ENCODE peak calls at places on chromosome X, in eight cellular contexts. One of them, this sample, is unnamed.

GRCh38 chrX:86133761-86134160 is 14.5 kb upstream of the DACH2 start:
- DNase-seq in EL: peak; percentile 2
- DNase-seq in A172: no peak
- DNase-seq in EH: peak; percentile 14
- DNase-seq in nucleus accumbens: no peak
- DNase-seq in uterus: no peak
- DNase-seq in A549: peak; percentile 17
- DNase-seq in activated B cell treated with CpG ODN at 0.5 μM for 24 hours: no peak
- DNase-seq in this sample: no peak

GRCh38 chrX:46840946-46841740 is 4.3 kb downstream of the RP2 start:
- DNase-seq in EH: peak; percentile 52
- DNase-seq in A549: no peak
- DNase-seq in uterus: no peak
- DNase-seq in activated B cell treated with CpG ODN at 0.5 μM for 24 hours: no peak
- DNase-seq in nucleus accumbens: peak; percentile 0
- DNase-seq in A172: no peak
- DNase-seq in EL: peak; percentile 30
- DNase-seq in this sample: no peak

GRCh38 chrX:68835468-68835867 is 6.6 kb downstream of the EFNB1 start:
- DNase-seq in nucleus accumbens: no peak
- DNase-seq in uterus: peak; percentile 3
- DNase-seq in A172: no peak
- DNase-seq in EH: no peak
- DNase-seq in A549: no peak
- DNase-seq in activated B cell treated with CpG ODN at 0.5 μM for 24 hours: no peak
- DNase-seq in EL: no peak
- DNase-seq in this sample: no peak

GRCh38 chrX:13938766-13939530 is 90.7 kb downstream of the GEMIN8 start:
- DNase-seq in A549: no peak
- DNase-seq in EL: no peak
- DNase-seq in EH: no peak
- DNase-seq in activated B cell treated with CpG ODN at 0.5 μM for 24 hours: no peak
- DNase-seq in uterus: no peak
- DNase-seq in A172: no peak
- DNase-seq in nucleus accumbens: no peak
- DNase-seq in this sample: no peak

GRCh38 chrX:41066969-41067368 is 18.3 kb upstream of the USP9X start:
- DNase-seq in activated B cell treated with CpG ODN at 0.5 μM for 24 hours: no peak
- DNase-seq in EH: no peak
- DNase-seq in A172: no peak
- DNase-seq in nucleus accumbens: no peak
- DNase-seq in A549: no peak
- DNase-seq in uterus: no peak
- DNase-seq in EL: no peak
- DNase-seq in this sample: no peak

GRCh38 chrX:151974336-151975227 is at the start of gene GABRE:
- DNase-seq in EH: peak; percentile 49
- DNase-seq in nucleus accumbens: no peak
- DNase-seq in uterus: peak; percentile 65
- DNase-seq in activated B cell treated with CpG ODN at 0.5 μM for 24 hours: no peak
- DNase-seq in EL: peak; percentile 50
- DNase-seq in A549: peak; percentile 52
- DNase-seq in A172: no peak
- DNase-seq in this sample: peak; percentile 77

GRCh38 chrX:73214366-73215094 is at the start of gene NAP1L2:
- DNase-seq in uterus: peak; percentile 45
- DNase-seq in nucleus accumbens: peak; percentile 24
- DNase-seq in EL: peak; percentile 0
- DNase-seq in A549: peak; percentile 55
- DNase-seq in EH: peak; percentile 1
- DNase-seq in activated B cell treated with CpG ODN at 0.5 μM for 24 hours: no peak
- DNase-seq in A172: peak; percentile 8
- DNase-seq in this sample: no peak

GRCh38 chrX:29187264-29187663 is 600.0 kb downstream of the IL1RAPL1 start:
- DNase-seq in A549: no peak
- DNase-seq in A172: no peak
- DNase-seq in EH: no peak
- DNase-seq in nucleus accumbens: no peak
- DNase-seq in EL: no peak
- DNase-seq in uterus: no peak
- DNase-seq in activated B cell treated with CpG ODN at 0.5 μM for 24 hours: no peak
- DNase-seq in this sample: no peak

GRCh38 chrX:76862509-76862908 is 435.0 kb downstream of the MAGEE1 start:
- DNase-seq in EL: no peak
- DNase-seq in EH: no peak
- DNase-seq in uterus: no peak
- DNase-seq in nucleus accumbens: no peak
- DNase-seq in A172: no peak
- DNase-seq in activated B cell treated with CpG ODN at 0.5 μM for 24 hours: no peak
- DNase-seq in A549: no peak
- DNase-seq in this sample: no peak

GRCh38 chrX:67544281-67544680 is 460 bp downstream of the AR start:
- DNase-seq in uterus: peak; percentile 30
- DNase-seq in EH: peak; percentile 42
- DNase-seq in nucleus accumbens: no peak
- DNase-seq in activated B cell treated with CpG ODN at 0.5 μM for 24 hours: no peak
- DNase-seq in EL: peak; percentile 25
- DNase-seq in A172: no peak
- DNase-seq in A549: peak; percentile 18
- DNase-seq in this sample: no peak

GRCh38 chrX:118049713-118050112 is 66.9 kb downstream of the KLHL13 start:
- DNase-seq in EH: no peak
- DNase-seq in EL: no peak
- DNase-seq in uterus: no peak
- DNase-seq in A549: no peak
- DNase-seq in nucleus accumbens: no peak
- DNase-seq in activated B cell treated with CpG ODN at 0.5 μM for 24 hours: no peak
- DNase-seq in A172: no peak
- DNase-seq in this sample: no peak

GRCh38 chrX:40755291-40756249 is 20.2 kb upstream of the MED14 start:
- DNase-seq in nucleus accumbens: no peak
- DNase-seq in A549: no peak
- DNase-seq in activated B cell treated with CpG ODN at 0.5 μM for 24 hours: no peak
- DNase-seq in EL: no peak
- DNase-seq in EH: peak; percentile 33
- DNase-seq in uterus: no peak
- DNase-seq in A172: no peak
- DNase-seq in this sample: peak; percentile 41

GRCh38 chrX:40891798-40892197 is 156.5 kb upstream of the MED14 start:
- DNase-seq in uterus: no peak
- DNase-seq in A549: no peak
- DNase-seq in activated B cell treated with CpG ODN at 0.5 μM for 24 hours: no peak
- DNase-seq in A172: no peak
- DNase-seq in EL: no peak
- DNase-seq in EH: no peak
- DNase-seq in nucleus accumbens: no peak
- DNase-seq in this sample: no peak

GRCh38 chrX:118652717-118653116 is 74.7 kb upstream of the IL13RA1 start:
- DNase-seq in A549: no peak
- DNase-seq in A172: no peak
- DNase-seq in uterus: no peak
- DNase-seq in nucleus accumbens: no peak
- DNase-seq in EL: peak; percentile 4
- DNase-seq in activated B cell treated with CpG ODN at 0.5 μM for 24 hours: no peak
- DNase-seq in EH: peak; percentile 52
- DNase-seq in this sample: peak; percentile 67

GRCh38 chrX:19647731-19648588 is 132.7 kb upstream of the MAP3K15 start:
- DNase-seq in uterus: no peak
- DNase-seq in activated B cell treated with CpG ODN at 0.5 μM for 24 hours: no peak
- DNase-seq in A172: no peak
- DNase-seq in EL: no peak
- DNase-seq in nucleus accumbens: no peak
- DNase-seq in A549: no peak
- DNase-seq in EH: peak; percentile 58
- DNase-seq in this sample: no peak

GRCh38 chrX:45351478-45351877 is 150.8 kb upstream of the DIPK2B start:
- DNase-seq in A172: peak; percentile 35
- DNase-seq in EH: peak; percentile 82
- DNase-seq in EL: peak; percentile 80
- DNase-seq in uterus: no peak
- DNase-seq in nucleus accumbens: no peak
- DNase-seq in A549: no peak
- DNase-seq in activated B cell treated with CpG ODN at 0.5 μM for 24 hours: no peak
- DNase-seq in this sample: peak; percentile 63

GRCh38 chrX:29422034-29422433 is 793.3 kb upstream of the MAGEB2 start:
- DNase-seq in uterus: no peak
- DNase-seq in EL: no peak
- DNase-seq in EH: no peak
- DNase-seq in A549: no peak
- DNase-seq in A172: no peak
- DNase-seq in nucleus accumbens: no peak
- DNase-seq in activated B cell treated with CpG ODN at 0.5 μM for 24 hours: no peak
- DNase-seq in this sample: no peak

GRCh38 chrX:65034641-65035450 is 58.6 kb upstream of the ZC4H2 start:
- DNase-seq in nucleus accumbens: peak; percentile 33
- DNase-seq in A549: peak; percentile 58
- DNase-seq in EL: peak; percentile 68
- DNase-seq in activated B cell treated with CpG ODN at 0.5 μM for 24 hours: peak; percentile 76
- DNase-seq in A172: no peak
- DNase-seq in uterus: peak; percentile 71
- DNase-seq in EH: peak; percentile 66
- DNase-seq in this sample: peak; percentile 57